ENCODE peak calls at places on chromosomes 3 and 15, in eight cellular contexts. Q, B, R, N, M, I, F and Z are unnamed samples.

GRCh38 chr3:38526792-38527191 is 30.7 kb downstream of the EXOG start:
- DNase-seq in I (no peak), M (no peak), N (no peak), B (no peak), Q (no peak), F (no peak), R (no peak), Z (no peak)

GRCh38 chr15:99578809-99579208 is 13.0 kb downstream of the MEF2A start:
- DNase-seq in B (no peak), M (no peak), F (no peak), N (no peak), R (no peak), Q (no peak), I (no peak), Z (no peak)

GRCh38 chr15:59190291-59190690 is 16.4 kb upstream of the LDHAL6B start:
- DNase-seq in R (no peak), F (no peak), I (no peak), M (no peak), N (no peak), B (no peak), Q (no peak), Z (no peak)

GRCh38 chr3:110598847-110599490 is 472.6 kb upstream of the NECTIN3 start:
- DNase-seq in N (no peak), F (no peak), B (no peak), M (no peak), Q (no peak), I (no peak), R (no peak), Z (no peak)

GRCh38 chr3:10294030-10294591 is 1.4 kb upstream of the GHRL start:
- DNase-seq in R (no peak), B (no peak), M (no peak), N (no peak), Q (no peak), F (no peak), I (no peak), Z (no peak)

GRCh38 chr3:14857506-14857905 is 38.7 kb downstream of the FGD5 start:
- DNase-seq in B (no peak), Q (no peak), N (no peak), I (no peak), F (no peak), M (no peak), R (no peak), Z (no peak)

GRCh38 chr15:65856821-65857455 is 12.4 kb upstream of the RAB11A start:
- DNase-seq in Q (peak; percentile 70), F (peak; percentile 82), B (peak; percentile 47), M (peak; percentile 75), N (peak; percentile 65), R (peak; percentile 37), I (peak; percentile 93), Z (peak; percentile 69)

GRCh38 chr3:60573494-60573893 is 677.8 kb downstream of the FHIT start:
- DNase-seq in I (no peak), M (no peak), B (no peak), F (no peak), Q (no peak), N (no peak), R (peak; percentile 49), Z (no peak)

GRCh38 chr3:57691411-57692133 is 1.3 kb downstream of the DENND6A start:
- DNase-seq in B (no peak), I (no peak), Q (no peak), R (peak; percentile 14), M (no peak), F (no peak), N (peak; percentile 13), Z (no peak)

GRCh38 chr3:75906555-75907112 is 121.3 kb upstream of the ZNF717 start:
- DNase-seq in R (peak; percentile 31), N (no peak), B (no peak), F (peak; percentile 87), M (peak; percentile 25), Q (no peak), I (no peak), Z (peak; percentile 90)
- H3K4me3 ChIP-seq in R (no peak overlapping the region), N (peak overlapping the region; percentile 30), B (no peak overlapping the region), F (peak overlapping the region; percentile 68), M (no peak overlapping the region), Q (no peak overlapping the region), I (no peak overlapping the region), Z (peak overlapping the region; percentile 74)

GRCh38 chr3:176941674-176942073 is 255.6 kb downstream of the TBL1XR1 start:
- DNase-seq in B (no peak), I (no peak), R (no peak), F (no peak), M (no peak), Q (no peak), N (peak; percentile 35), Z (no peak)

GRCh38 chr3:176937994-176938393 is 259.3 kb downstream of the TBL1XR1 start:
- DNase-seq in Q (no peak), R (no peak), F (no peak), B (no peak), M (no peak), I (no peak), N (no peak), Z (no peak)

GRCh38 chr3:176937546-176937945 is 259.7 kb downstream of the TBL1XR1 start:
- DNase-seq in B (no peak), Q (no peak), M (no peak), R (no peak), I (no peak), F (no peak), N (peak; percentile 38), Z (no peak)

GRCh38 chr3:176935524-176935923 is 261.8 kb downstream of the TBL1XR1 start:
- DNase-seq in Q (no peak), I (no peak), N (no peak), M (no peak), B (no peak), F (no peak), R (no peak), Z (no peak)

GRCh38 chr3:176939022-176939817 is 258.1 kb downstream of the TBL1XR1 start:
- DNase-seq in N (peak; percentile 91), M (no peak), F (peak; percentile 68), B (no peak), R (peak; percentile 60), I (no peak), Q (no peak), Z (peak; percentile 38)
- H3K27ac ChIP-seq in N (no peak overlapping the region), M (no peak overlapping the region), F (no peak overlapping the region), B (no peak overlapping the region), R (no peak overlapping the region), I (no peak overlapping the region), Q (no peak overlapping the region), Z (no peak overlapping the region)

DNA sequence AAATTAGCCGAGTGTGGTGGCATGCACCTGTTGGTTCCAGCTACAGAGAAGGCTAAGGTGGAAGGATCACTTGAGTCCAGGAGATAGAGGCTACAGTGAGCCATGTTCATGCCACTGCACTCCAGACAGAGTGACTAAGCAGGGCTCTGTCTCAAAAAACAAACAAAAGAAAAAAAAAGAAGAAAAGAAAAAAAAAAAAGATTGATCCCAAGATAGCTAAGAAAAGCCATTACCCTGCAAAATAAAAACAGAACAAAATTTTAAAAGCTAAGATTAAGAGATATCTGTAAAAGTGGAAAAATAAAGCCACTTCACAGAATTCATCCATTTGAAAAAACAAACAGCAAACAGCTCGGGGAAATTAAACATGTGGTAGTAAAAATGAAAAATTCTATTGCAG is 23.8 kb downstream of the LRRC2 start:
- DNase-seq in N (no peak), B (no peak), F (no peak), R (no peak), Q (no peak), M (no peak), I (no peak), Z (no peak)
- H3K36me3 ChIP-seq in N (no peaks in the 10 kb centered on the region), B (peaks cover 47% of the 10 kb centered on the region), F (no peaks in the 10 kb centered on the region), R (no peaks in the 10 kb centered on the region), Q (no peaks in the 10 kb centered on the region), M (no peaks in the 10 kb centered on the region), I (peaks cover 28% of the 10 kb centered on the region), Z (no peaks in the 10 kb centered on the region)

GRCh38 chr3:168091961-168092360 is 3.8 kb downstream of the GOLIM4 start:
- DNase-seq in I (no peak), F (no peak), N (no peak), M (no peak), Q (no peak), B (no peak), R (no peak), Z (no peak)
- H3K4me3 ChIP-seq in I (no peak overlapping the region), F (no peak overlapping the region), N (peak overlapping the region; percentile 68), M (no peak overlapping the region), Q (no peak overlapping the region), B (peak overlapping the region; percentile 89), R (no peak overlapping the region), Z (no peak overlapping the region)